ENCODE peak calls at places on chromosomes 5 and 9, in four cellular contexts. W, K, M and C are unnamed samples.

GRCh38 chr5:164672931-164673694 is 1167.7 kb downstream of the MAT2B start:
- DNase-seq in K (no peak), M (no peak), W (no peak), C (no peak)

GRCh38 chr5:127210082-127210481 is 80.5 kb upstream of the MEGF10 start:
- DNase-seq in M (no peak), W (no peak), K (no peak), C (no peak)

GRCh38 chr5:893711-894110 is 1.0 kb downstream of the TRIP13 start:
- DNase-seq in K (no peak), W (no peak), M (no peak), C (no peak)

GRCh38 chr5:113202904-113203716 is 226.5 kb downstream of the DCP2 start:
- DNase-seq in W (peak; percentile 47), K (no peak), M (no peak), C (no peak)

GRCh38 chr5:129063483-129064136 is 30.9 kb upstream of the ISOC1 start:
- DNase-seq in K (no peak), W (no peak), M (no peak), C (no peak)

GRCh38 chr5:154778534-154778933 is 23.4 kb downstream of the LARP1 start:
- DNase-seq in W (no peak), M (no peak), K (no peak), C (no peak)

GRCh38 chr5:159550951-159551350 is 220.7 kb upstream of the IL12B start:
- DNase-seq in W (no peak), K (no peak), M (no peak), C (no peak)

GRCh38 chr9:37386988-37387387 is 35.5 kb upstream of the GRHPR start:
- DNase-seq in K (no peak), W (no peak), M (no peak), C (no peak)

GRCh38 chr5:138370537-138370936 is 18.1 kb downstream of the KDM3B start:
- DNase-seq in M (no peak), K (no peak), W (no peak), C (no peak)

GRCh38 chr5:180644825-180645608 is 4.4 kb downstream of the FLT4 start:
- DNase-seq in M (no peak), K (no peak), W (peak; percentile 11), C (no peak)

GRCh38 chr9:34379334-34380033 is 2.8 kb upstream of the MYORG start:
- DNase-seq in M (peak; percentile 84), K (peak; percentile 98), W (peak; percentile 88), C (peak; percentile 90)

DNA sequence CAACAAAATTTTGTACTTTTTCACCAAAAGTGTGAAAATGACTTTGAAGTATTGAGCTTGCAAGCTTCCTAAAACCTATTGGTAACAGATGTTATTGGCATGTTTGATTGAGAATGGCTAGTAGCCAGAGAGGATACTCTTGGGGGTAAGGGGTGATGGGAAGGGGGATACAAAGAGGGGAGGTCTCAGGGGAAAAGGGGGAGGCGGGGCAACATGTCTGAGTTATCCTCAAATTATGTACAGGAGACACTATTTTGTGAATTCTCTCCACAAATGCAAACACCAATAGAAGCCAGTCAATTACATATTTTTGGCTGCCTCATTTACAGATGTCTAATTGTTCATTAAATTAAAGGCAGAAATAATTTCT is 3.5 kb downstream of the GAS1 start:
- DNase-seq in K (no peak), W (no peak), M (no peak), C (no peak)
- H3K4me3 ChIP-seq in K (peak overlapping the region; percentile 89), W (no peak overlapping the region), M (no peak overlapping the region), C (no peak overlapping the region)

GRCh38 chr5:172854958-172855357 is 20.9 kb downstream of the ERGIC1 start:
- DNase-seq in K (no peak), M (no peak), W (no peak), C (peak; percentile 88)

GRCh38 chr5:172857982-172858381 is 23.9 kb downstream of the ERGIC1 start:
- DNase-seq in K (no peak), W (no peak), M (no peak), C (no peak)

GRCh38 chr5:172856336-172856735 is 22.3 kb downstream of the ERGIC1 start:
- DNase-seq in W (no peak), K (no peak), M (no peak), C (no peak)

GRCh38 chr5:172854451-172854871 is 20.4 kb downstream of the ERGIC1 start:
- DNase-seq in M (no peak), W (peak; percentile 57), K (no peak), C (peak; percentile 95)

DNA sequence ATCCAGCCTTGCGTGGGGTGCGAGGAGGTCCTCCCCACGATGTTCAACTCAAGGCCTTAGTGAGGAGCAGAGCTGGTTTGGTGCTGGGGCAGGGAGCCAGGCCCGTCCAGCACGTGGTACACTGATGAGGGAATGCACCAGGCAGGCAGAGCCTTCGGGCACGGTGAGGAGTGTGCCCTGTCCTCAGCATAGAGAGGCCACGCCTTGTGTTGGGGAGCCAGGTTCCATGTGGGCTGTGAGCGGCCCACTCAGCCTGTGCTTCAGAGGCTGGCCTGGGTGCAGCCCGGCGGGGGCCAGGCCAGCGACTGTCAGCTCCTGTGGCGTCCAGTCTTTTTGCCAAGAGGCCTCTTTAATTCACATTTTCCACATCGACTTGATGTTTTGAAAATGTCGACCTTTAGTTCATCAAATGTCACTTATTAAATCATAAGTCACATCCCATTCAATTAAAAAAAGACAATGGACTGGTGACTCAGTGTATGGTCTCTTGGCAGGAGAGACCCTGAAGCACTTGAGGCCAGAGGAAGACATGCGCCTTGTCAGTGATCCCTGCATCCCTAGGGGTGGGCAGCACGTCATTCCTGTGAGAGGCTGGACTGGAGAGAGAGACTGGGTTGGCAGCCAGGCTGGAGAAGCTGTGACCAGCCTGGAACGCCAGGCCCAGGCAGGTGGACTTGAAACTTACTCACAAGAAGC is 21.7 kb downstream of the ERGIC1 start:
- DNase-seq in M (no peak), W (peak; percentile 37), K (no peak), C (no peak)
- H3K4me1 ChIP-seq in M (peaks cover 4% of the 10 kb centered on the region), W (peaks cover 67% of the 10 kb centered on the region), K (peaks cover 80% of the 10 kb centered on the region), C (peaks cover 66% of the 10 kb centered on the region)

GRCh38 chr5:177982956-177983355 is 13.1 kb downstream of the PROP1 start:
- DNase-seq in W (no peak), K (peak; percentile 62), M (no peak), C (no peak)

GRCh38 chr5:177980776-177981175 is 15.3 kb downstream of the PROP1 start:
- DNase-seq in K (peak; percentile 85), W (no peak), M (no peak), C (no peak)

GRCh38 chr5:177983763-177984564 is 12.1 kb downstream of the PROP1 start:
- DNase-seq in M (no peak), W (no peak), K (peak; percentile 53), C (no peak)

GRCh38 chr5:177981296-177982071 is 14.6 kb downstream of the PROP1 start:
- DNase-seq in W (no peak), M (no peak), K (peak; percentile 55), C (no peak)

GRCh38 chr5:177982072-177982727 is 13.8 kb downstream of the PROP1 start:
- DNase-seq in W (peak; percentile 74), K (peak; percentile 90), M (peak; percentile 25), C (no peak)
- TF ChIP-seq CTCF in W (peak; percentile 74), K (no peak), M (peak; percentile 51), C (no peak)

GRCh38 chr5:36416605-36417004 is 114.9 kb upstream of the RANBP3L start:
- DNase-seq in K (no peak), W (no peak), M (no peak), C (no peak)

GRCh38 chr5:36418172-36418979 is 116.7 kb upstream of the RANBP3L start:
- DNase-seq in M (no peak), K (no peak), W (no peak), C (no peak)

GRCh38 chr5:36417221-36417620 is 115.5 kb upstream of the RANBP3L start:
- DNase-seq in M (no peak), K (no peak), W (no peak), C (no peak)

GRCh38 chr5:36417668-36418067 is 116.0 kb upstream of the RANBP3L start:
- DNase-seq in W (no peak), M (no peak), K (no peak), C (no peak)

DNA sequence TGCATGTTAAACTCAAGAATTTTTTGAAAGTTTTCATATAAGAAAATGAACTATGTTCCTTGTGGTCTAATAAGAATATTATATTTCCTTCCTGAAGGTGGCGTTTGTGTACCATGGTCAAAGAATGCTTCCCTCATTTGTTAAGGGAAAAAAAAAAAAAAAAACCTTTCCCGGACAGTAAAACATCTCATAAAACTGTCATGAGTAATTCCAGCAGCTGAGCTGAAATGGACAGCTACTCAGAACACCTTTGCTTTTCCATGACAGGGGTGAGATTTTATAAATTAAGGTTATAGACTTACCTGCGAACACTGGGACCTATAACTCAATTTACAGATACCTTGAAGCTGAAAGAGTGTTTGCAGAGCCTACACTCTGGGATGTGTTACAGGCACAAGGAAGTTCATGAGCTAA is 113.2 kb upstream of the RANBP3L start:
- DNase-seq in W (no peak), K (no peak), M (no peak), C (no peak)
- H3K4me3 ChIP-seq in W (no peak overlapping the region), K (no peak overlapping the region), M (no peak overlapping the region), C (no peak overlapping the region)

DNA sequence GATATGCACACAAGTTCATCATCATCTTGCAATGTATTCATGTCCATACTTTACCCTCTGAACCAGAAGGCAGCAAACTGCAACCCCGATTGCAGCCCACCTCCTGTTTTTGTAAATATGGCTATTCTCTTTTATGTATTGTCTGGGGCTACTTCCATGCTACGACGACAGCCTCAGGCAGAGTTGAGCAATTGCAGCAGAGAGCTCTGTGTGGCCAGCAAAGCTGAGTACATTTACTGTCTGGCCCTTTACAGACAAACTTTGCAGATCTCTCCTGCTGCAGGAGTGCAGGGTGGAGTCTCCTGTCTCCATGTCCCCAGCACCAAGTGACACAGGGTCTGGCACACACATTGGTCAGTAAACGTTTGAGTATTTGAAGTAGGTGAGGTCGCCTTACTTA is 27.0 kb downstream of the PRRC2B start:
- DNase-seq in K (no peak), W (no peak), M (no peak), C (no peak)
- H3K4me1 ChIP-seq in K (peaks cover 90% of the 10 kb centered on the region), W (peaks cover 72% of the 10 kb centered on the region), M (no peaks in the 10 kb centered on the region), C (peaks cover 39% of the 10 kb centered on the region)

DNA sequence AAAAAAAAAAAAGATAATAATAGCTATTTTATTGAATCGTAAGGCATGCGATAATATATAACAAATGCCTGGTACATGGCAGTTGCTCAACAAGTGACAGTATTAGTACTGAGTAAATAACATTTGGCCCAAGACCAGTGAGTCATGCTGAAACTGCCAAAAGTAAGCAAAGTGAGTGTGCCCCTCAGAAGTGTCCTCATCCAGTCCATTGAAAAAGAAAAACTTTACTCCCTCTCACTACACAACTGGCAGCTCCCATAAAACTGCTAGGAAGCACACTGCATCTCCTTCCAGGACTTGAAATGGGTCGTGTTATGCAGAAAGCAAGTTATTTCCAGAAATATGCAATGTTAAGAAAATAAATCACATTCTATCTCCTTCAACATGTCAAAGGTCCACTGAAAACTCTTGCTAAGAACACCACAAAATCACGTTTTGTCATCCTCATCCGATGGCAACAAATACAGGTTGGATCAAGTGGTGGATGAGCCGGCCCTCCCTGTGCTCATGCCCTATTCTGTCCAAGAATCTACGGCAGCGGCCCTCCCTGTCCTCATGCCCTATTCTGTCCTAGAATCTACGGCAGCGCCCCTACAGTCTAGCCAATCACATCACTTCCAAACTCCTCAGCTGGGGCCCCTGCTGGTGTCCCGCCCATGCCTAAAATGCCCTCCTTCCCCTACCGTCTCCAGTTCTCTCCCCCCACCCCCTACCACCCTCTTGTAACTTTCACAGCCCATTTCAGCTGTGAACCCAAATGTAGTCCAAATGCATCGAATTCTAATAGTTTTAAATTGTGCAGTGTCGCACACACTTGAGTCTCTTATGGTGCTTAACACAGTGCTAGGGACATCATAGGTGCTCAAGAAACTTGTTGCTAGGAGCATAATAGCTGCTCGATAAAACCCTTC is 12.5 kb downstream of the PTCH1 start:
- DNase-seq in M (no peak), K (no peak), W (peak; percentile 23), C (no peak)
- TF ChIP-seq CTCF in M (no peak), K (no peak), W (no peak), C (no peak)